ENCODE peak calls at places on chromosomes 11 and 22, in nine cellular contexts. U, W, V, Y, L, P, J, N and C are unnamed samples.

GRCh38 chr22:25120093-25120561 is 79.5 kb upstream of the CRYBB3 start:
- DNase-seq in W (no peak), L (no peak), N (no peak), Y (no peak), J (no peak), V (no peak), P (peak; percentile 37), U (no peak), C (no peak)

GRCh38 chr11:102683277-102683676 is 22.3 kb downstream of the MMP27 start:
- DNase-seq in U (no peak), V (no peak), J (no peak), P (no peak), Y (no peak), N (no peak), W (no peak), L (no peak), C (no peak)

GRCh38 chr22:27195104-27195503 is 537.7 kb downstream of the MIAT start:
- DNase-seq in L (peak; percentile 8), N (no peak), P (no peak), J (no peak), Y (no peak), W (peak; percentile 77), U (no peak), V (peak; percentile 8), C (no peak)

GRCh38 chr11:11004069-11004468 is 146.2 kb upstream of the ZBED5 start:
- DNase-seq in V (no peak), N (no peak), J (no peak), U (no peak), P (no peak), W (no peak), L (no peak), Y (no peak), C (no peak)

GRCh38 chr11:122085264-122085663 is 30.8 kb downstream of the BLID start:
- DNase-seq in L (peak; percentile 95), Y (no peak), J (peak; percentile 25), N (peak; percentile 81), U (peak; percentile 96), P (no peak), W (no peak), V (no peak), C (peak; percentile 90)

GRCh38 chr22:22216450-22216959 is 28.1 kb upstream of the VPREB1 start:
- DNase-seq in J (no peak), Y (no peak), N (no peak), L (no peak), U (no peak), V (no peak), W (no peak), P (no peak), C (no peak)

GRCh38 chr11:106152013-106152412 is 74.6 kb downstream of the AASDHPPT start:
- DNase-seq in J (no peak), V (no peak), N (no peak), Y (peak; percentile 29), W (no peak), U (peak; percentile 37), L (peak; percentile 17), P (no peak), C (peak; percentile 8)

GRCh38 chr11:12517306-12517705 is 139.9 kb downstream of the PARVA start:
- DNase-seq in V (no peak), Y (no peak), J (no peak), P (no peak), W (no peak), N (no peak), U (no peak), L (no peak), C (no peak)

GRCh38 chr11:120752668-120753067 is 241.1 kb downstream of the GRIK4 start:
- DNase-seq in U (no peak), L (no peak), W (no peak), Y (no peak), N (no peak), P (no peak), V (peak; percentile 23), J (no peak), C (no peak)

GRCh38 chr11:48028909-48029685 is 48.7 kb downstream of the PTPRJ start:
- DNase-seq in P (no peak), V (no peak), U (peak; percentile 39), Y (no peak), L (peak; percentile 26), W (no peak), N (no peak), J (no peak), C (no peak)

GRCh38 chr11:65915821-65916251 is 3.0 kb downstream of the C11orf68 start:
- DNase-seq in L (peak; percentile 99), P (no peak), Y (peak; percentile 80), J (peak; percentile 99), U (peak; percentile 99), V (no peak), W (peak; percentile 78), N (peak; percentile 89), C (peak; percentile 84)

GRCh38 chr22:39724390-39724789 is 153.8 kb downstream of the CACNA1I start:
- DNase-seq in N (no peak), Y (no peak), L (no peak), U (no peak), J (no peak), W (no peak), P (no peak), V (no peak), C (no peak)